ENCODE peak calls at places on chromosome 1, in seven cellular contexts. M is activated T-cell treated with anti-CD3 and anti-CD28 coated beads for 48 hours, X is mesothelial cell of epicardium, P is left cardiac atrium, R is EL, I is pancreas, H is NCI-H2107. A is an unnamed sample.

GRCh38 chr1:228956864-228957263 is 221.6 kb downstream of the RHOU start:
- DNase-seq in M (no peak), X (no peak), P (no peak), R (no peak), I (no peak), H (no peak), A (no peak)

GRCh38 chr1:213284626-213285025 is 233.6 kb downstream of the RPS6KC1 start:
- DNase-seq in M (no peak), X (no peak), P (no peak), R (peak), I (no peak), H (no peak), A (no peak)

GRCh38 chr1:9302745-9303524 is 10.2 kb downstream of the SPSB1 start:
- DNase-seq in M (no peak), X (no peak), P (no peak), R (peak), I (peak), H (no peak), A (peak)

GRCh38 chr1:30551603-30552002 is 171.8 kb downstream of the MATN1 start:
- DNase-seq in M (no peak), X (no peak), P (no peak), R (no peak), I (no peak), H (no peak), A (no peak)

GRCh38 chr1:98001764-98002163 is 80.9 kb upstream of the DPYD start:
- DNase-seq in M (no peak), X (no peak), P (no peak), R (peak), I (no peak), H (no peak), A (no peak)

GRCh38 chr1:198187973-198188588 is 31.3 kb downstream of the NEK7 start:
- DNase-seq in M (no peak), X (no peak), P (no peak), R (no peak), I (no peak), H (no peak), A (no peak)

GRCh38 chr1:109642610-109643009 is 13.3 kb upstream of the GSTM4 start:
- DNase-seq in M (no peak), X (no peak), P (no peak), R (no peak), I (no peak), H (no peak), A (no peak)

GRCh38 chr1:21414002-21414401 is 25.9 kb upstream of the NBPF3 start:
- DNase-seq in M (no peak), X (no peak), P (no peak), R (no peak), I (no peak), H (no peak), A (no peak)

A was measured in breast epithelium.